ENCODE peak calls at places on chromosome X, in seven cellular contexts. One of them, this sample, is unnamed.

GRCh38 chrX:82658492-82658891 is 849.6 kb upstream of the POU3F4 start:
- DNase-seq in BE2C: no peak
- DNase-seq in omental fat pad: no peak
- DNase-seq in NB4: no peak
- DNase-seq in AG09309: no peak
- DNase-seq in right lobe of liver: no peak
- DNase-seq in dorsolateral prefrontal cortex: no peak
- DNase-seq in this sample: no peak

GRCh38 chrX:132908891-132909290 is 49.5 kb downstream of the HS6ST2 start:
- DNase-seq in AG09309: no peak
- DNase-seq in omental fat pad: no peak
- DNase-seq in BE2C: no peak
- DNase-seq in NB4: no peak
- DNase-seq in dorsolateral prefrontal cortex: no peak
- DNase-seq in right lobe of liver: no peak
- DNase-seq in this sample: no peak

GRCh38 chrX:56788717-56789122 is 59.7 kb downstream of the NBDY start:
- DNase-seq in BE2C: no peak
- DNase-seq in NB4: peak
- DNase-seq in right lobe of liver: no peak
- DNase-seq in omental fat pad: peak
- DNase-seq in dorsolateral prefrontal cortex: peak
- DNase-seq in AG09309: no peak
- DNase-seq in this sample: no peak

GRCh38 chrX:151680805-151681204 is 14.5 kb upstream of the PRRG3 start:
- DNase-seq in NB4: peak
- DNase-seq in right lobe of liver: peak
- DNase-seq in AG09309: no peak
- DNase-seq in dorsolateral prefrontal cortex: peak
- DNase-seq in BE2C: peak
- DNase-seq in omental fat pad: no peak
- DNase-seq in this sample: no peak

GRCh38 chrX:69297521-69297920 is 132.3 kb upstream of the PJA1 start:
- DNase-seq in right lobe of liver: no peak
- DNase-seq in AG09309: no peak
- DNase-seq in omental fat pad: no peak
- DNase-seq in BE2C: no peak
- DNase-seq in NB4: no peak
- DNase-seq in dorsolateral prefrontal cortex: no peak
- DNase-seq in this sample: no peak

GRCh38 chrX:53290441-53291041 is 9.2 kb upstream of the IQSEC2 start:
- DNase-seq in AG09309: no peak
- DNase-seq in omental fat pad: no peak
- DNase-seq in BE2C: no peak
- DNase-seq in right lobe of liver: no peak
- DNase-seq in NB4: no peak
- DNase-seq in dorsolateral prefrontal cortex: no peak
- DNase-seq in this sample: no peak

GRCh38 chrX:110847334-110847733 is 51.7 kb upstream of the CHRDL1 start:
- DNase-seq in AG09309: peak
- DNase-seq in omental fat pad: no peak
- DNase-seq in right lobe of liver: no peak
- DNase-seq in BE2C: no peak
- DNase-seq in NB4: peak
- DNase-seq in dorsolateral prefrontal cortex: no peak
- DNase-seq in this sample: no peak

GRCh38 chrX:13750204-13750603 is 15.7 kb downstream of the OFD1 start:
- DNase-seq in omental fat pad: no peak
- DNase-seq in AG09309: no peak
- DNase-seq in dorsolateral prefrontal cortex: no peak
- DNase-seq in NB4: peak
- DNase-seq in right lobe of liver: no peak
- DNase-seq in BE2C: peak
- DNase-seq in this sample: no peak

GRCh38 chrX:101659601-101660063 is at the start of gene ARMCX2:
- DNase-seq in omental fat pad: no peak
- DNase-seq in dorsolateral prefrontal cortex: peak
- DNase-seq in right lobe of liver: peak
- DNase-seq in NB4: no peak
- DNase-seq in AG09309: peak
- DNase-seq in BE2C: no peak
- DNase-seq in this sample: no peak

GRCh38 chrX:13371191-13371590 is 51.3 kb upstream of the ATXN3L start:
- DNase-seq in dorsolateral prefrontal cortex: no peak
- DNase-seq in BE2C: no peak
- DNase-seq in NB4: no peak
- DNase-seq in omental fat pad: no peak
- DNase-seq in AG09309: no peak
- DNase-seq in right lobe of liver: no peak
- DNase-seq in this sample: no peak

GRCh38 chrX:134469481-134469880 is 9.5 kb downstream of the HPRT1 start:
- DNase-seq in NB4: peak
- DNase-seq in BE2C: no peak
- DNase-seq in dorsolateral prefrontal cortex: no peak
- DNase-seq in right lobe of liver: no peak
- DNase-seq in AG09309: no peak
- DNase-seq in omental fat pad: no peak
- DNase-seq in this sample: no peak

GRCh38 chrX:113892891-113893290 is 691.0 kb upstream of the HTR2C start:
- DNase-seq in dorsolateral prefrontal cortex: no peak
- DNase-seq in AG09309: no peak
- DNase-seq in omental fat pad: no peak
- DNase-seq in NB4: no peak
- DNase-seq in right lobe of liver: no peak
- DNase-seq in BE2C: no peak
- DNase-seq in this sample: no peak

GRCh38 chrX:11259437-11259836 is 33.8 kb upstream of the AMELX start:
- DNase-seq in BE2C: no peak
- DNase-seq in AG09309: no peak
- DNase-seq in NB4: no peak
- DNase-seq in dorsolateral prefrontal cortex: no peak
- DNase-seq in omental fat pad: no peak
- DNase-seq in right lobe of liver: no peak
- DNase-seq in this sample: no peak

GRCh38 chrX:120517936-120518335 is 42.8 kb downstream of the CUL4B start:
- DNase-seq in omental fat pad: no peak
- DNase-seq in dorsolateral prefrontal cortex: no peak
- DNase-seq in AG09309: peak
- DNase-seq in NB4: no peak
- DNase-seq in BE2C: no peak
- DNase-seq in right lobe of liver: no peak
- DNase-seq in this sample: no peak

GRCh38 chrX:2954541-2954940 is 25.4 kb upstream of the ARSD start:
- DNase-seq in omental fat pad: no peak
- DNase-seq in BE2C: no peak
- DNase-seq in AG09309: no peak
- DNase-seq in dorsolateral prefrontal cortex: no peak
- DNase-seq in right lobe of liver: no peak
- DNase-seq in NB4: no peak
- DNase-seq in this sample: no peak

GRCh38 chrX:9312922-9313867 is 151.7 kb upstream of the TBL1X start:
- DNase-seq in dorsolateral prefrontal cortex: no peak
- DNase-seq in omental fat pad: peak
- DNase-seq in BE2C: peak
- DNase-seq in AG09309: no peak
- DNase-seq in NB4: peak
- DNase-seq in right lobe of liver: peak
- DNase-seq in this sample: no peak

GRCh38 chrX:13469963-13470679 is 99.3 kb upstream of the EGFL6 start:
- DNase-seq in BE2C: no peak
- DNase-seq in right lobe of liver: no peak
- DNase-seq in AG09309: no peak
- DNase-seq in omental fat pad: no peak
- DNase-seq in NB4: no peak
- DNase-seq in dorsolateral prefrontal cortex: no peak
- DNase-seq in this sample: no peak

DNA sequence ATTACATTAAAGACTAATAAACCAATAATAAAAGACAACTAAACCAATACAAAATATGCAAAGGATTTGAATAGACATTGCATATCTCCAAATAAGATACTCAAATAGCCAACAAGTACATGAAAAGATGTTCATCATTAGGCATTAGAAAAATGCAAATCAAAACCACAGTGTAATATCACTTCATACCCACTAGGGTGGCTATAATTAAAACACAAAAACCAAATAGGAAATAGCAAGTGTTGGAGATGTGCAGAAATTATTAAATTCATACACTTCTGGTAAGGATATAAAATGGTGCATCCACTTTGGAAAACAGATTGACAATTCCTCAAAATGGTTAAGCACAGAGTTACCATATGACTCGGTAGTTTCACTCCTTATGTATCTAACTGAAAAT is 860.8 kb upstream of the DIAPH2 start:
- DNase-seq in AG09309: no peak
- DNase-seq in BE2C: no peak
- DNase-seq in NB4: no peak
- DNase-seq in omental fat pad: no peak
- DNase-seq in dorsolateral prefrontal cortex: no peak
- DNase-seq in right lobe of liver: no peak
- DNase-seq in this sample: no peak
- TF ChIP-seq CTCF in AG09309: no peak
- TF ChIP-seq CTCF in BE2C: no peak
- TF ChIP-seq CTCF in NB4: no peak
- TF ChIP-seq CTCF in omental fat pad: no peak
- TF ChIP-seq CTCF in dorsolateral prefrontal cortex: no peak
- TF ChIP-seq CTCF in right lobe of liver: no peak
- TF ChIP-seq CTCF in this sample: peak

GRCh38 chrX:154458116-154458953 is at the start of gene PLXNA3:
- DNase-seq in right lobe of liver: peak
- DNase-seq in BE2C: peak
- DNase-seq in AG09309: no peak
- DNase-seq in NB4: peak
- DNase-seq in omental fat pad: no peak
- DNase-seq in dorsolateral prefrontal cortex: peak
- DNase-seq in this sample: no peak

GRCh38 chrX:154458954-154459829 is 1.1 kb downstream of the PLXNA3 start:
- DNase-seq in BE2C: peak
- DNase-seq in dorsolateral prefrontal cortex: no peak
- DNase-seq in NB4: peak
- DNase-seq in AG09309: no peak
- DNase-seq in omental fat pad: no peak
- DNase-seq in right lobe of liver: no peak
- DNase-seq in this sample: no peak

GRCh38 chrX:154462396-154462795 is 4.3 kb downstream of the PLXNA3 start:
- DNase-seq in AG09309: no peak
- DNase-seq in dorsolateral prefrontal cortex: peak
- DNase-seq in NB4: no peak
- DNase-seq in BE2C: no peak
- DNase-seq in omental fat pad: no peak
- DNase-seq in right lobe of liver: no peak
- DNase-seq in this sample: no peak

GRCh38 chrX:154459843-154460242 is 1.8 kb downstream of the PLXNA3 start:
- DNase-seq in omental fat pad: no peak
- DNase-seq in right lobe of liver: no peak
- DNase-seq in BE2C: peak
- DNase-seq in dorsolateral prefrontal cortex: no peak
- DNase-seq in NB4: peak
- DNase-seq in AG09309: no peak
- DNase-seq in this sample: no peak

GRCh38 chrX:154460326-154460725 is 2.2 kb downstream of the PLXNA3 start:
- DNase-seq in NB4: no peak
- DNase-seq in dorsolateral prefrontal cortex: no peak
- DNase-seq in BE2C: peak
- DNase-seq in omental fat pad: no peak
- DNase-seq in AG09309: no peak
- DNase-seq in right lobe of liver: no peak
- DNase-seq in this sample: no peak
- TF ChIP-seq CTCF in NB4: no peak
- TF ChIP-seq CTCF in dorsolateral prefrontal cortex: no peak
- TF ChIP-seq CTCF in BE2C: peak
- TF ChIP-seq CTCF in omental fat pad: no peak
- TF ChIP-seq CTCF in AG09309: peak
- TF ChIP-seq CTCF in right lobe of liver: no peak
- TF ChIP-seq CTCF in this sample: no peak

DNA sequence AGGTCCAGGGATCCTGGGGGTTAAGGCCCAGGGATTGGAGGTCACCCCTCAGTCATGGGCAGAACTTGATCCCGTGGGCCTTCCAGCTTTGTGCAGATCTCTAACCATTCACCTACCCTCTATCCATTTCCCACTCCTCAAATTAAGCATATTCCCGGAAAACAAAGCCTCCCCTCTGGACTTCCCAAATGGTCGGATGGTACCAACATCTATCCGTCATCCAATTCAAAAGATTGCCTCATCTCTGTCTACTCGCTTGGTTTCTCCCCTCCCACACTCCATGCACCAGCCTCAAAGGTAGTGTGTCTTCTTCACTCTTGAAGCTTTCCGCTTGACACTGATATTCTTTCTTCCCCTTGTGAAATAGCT is 473 bp upstream of the BCLAF3 start:
- DNase-seq in dorsolateral prefrontal cortex: no peak
- DNase-seq in AG09309: no peak
- DNase-seq in right lobe of liver: no peak
- DNase-seq in NB4: no peak
- DNase-seq in BE2C: no peak
- DNase-seq in omental fat pad: no peak
- DNase-seq in this sample: no peak
- TF ChIP-seq CTCF in dorsolateral prefrontal cortex: no peak
- TF ChIP-seq CTCF in AG09309: no peak
- TF ChIP-seq CTCF in right lobe of liver: no peak
- TF ChIP-seq CTCF in NB4: no peak
- TF ChIP-seq CTCF in BE2C: no peak
- TF ChIP-seq CTCF in omental fat pad: no peak
- TF ChIP-seq CTCF in this sample: peak

GRCh38 chrX:130268500-130269170 is at the start of gene ZNF280C:
- DNase-seq in omental fat pad: peak
- DNase-seq in BE2C: peak
- DNase-seq in NB4: peak
- DNase-seq in AG09309: peak
- DNase-seq in dorsolateral prefrontal cortex: peak
- DNase-seq in right lobe of liver: peak
- DNase-seq in this sample: peak
- TF ChIP-seq CTCF in omental fat pad: no peak
- TF ChIP-seq CTCF in BE2C: peak
- TF ChIP-seq CTCF in NB4: peak
- TF ChIP-seq CTCF in AG09309: peak
- TF ChIP-seq CTCF in dorsolateral prefrontal cortex: no peak
- TF ChIP-seq CTCF in right lobe of liver: no peak
- TF ChIP-seq CTCF in this sample: peak

GRCh38 chrX:38293741-38294140 is 33.6 kb downstream of the RPGR start:
- DNase-seq in dorsolateral prefrontal cortex: no peak
- DNase-seq in right lobe of liver: no peak
- DNase-seq in NB4: no peak
- DNase-seq in omental fat pad: no peak
- DNase-seq in BE2C: no peak
- DNase-seq in AG09309: no peak
- DNase-seq in this sample: no peak
- TF ChIP-seq CTCF in dorsolateral prefrontal cortex: no peak
- TF ChIP-seq CTCF in right lobe of liver: no peak
- TF ChIP-seq CTCF in NB4: no peak
- TF ChIP-seq CTCF in omental fat pad: no peak
- TF ChIP-seq CTCF in BE2C: peak
- TF ChIP-seq CTCF in AG09309: peak
- TF ChIP-seq CTCF in this sample: no peak